ENCODE peak calls at places on chromosomes 11 and 22, in ten cellular contexts. V is H1; Y is thoracic aorta; W is astrocyte; Z is heart left ventricle; K is bronchial epithelial cell; I is choroid plexus epithelial cell; S is left ventricle myocardium inferior; D is H9; T is activated CD8-positive, alpha-beta T cell treated with anti-CD3 and anti-CD28 coated beads for 36 hours. N is an unnamed sample.

GRCh38 chr22:41971431-41971830 is 2.2 kb downstream of the SEPTIN3 start:
- DNase-seq in K (no peak), V (no peak), W (no peak), I (no peak), Z (no peak), D (no peak), S (no peak), Y (no peak), T (no peak), N (no peak)

GRCh38 chr11:19674831-19675230 is 37.8 kb upstream of the NAV2 start:
- DNase-seq in T (no peak), D (no peak), Y (no peak), W (no peak), I (no peak), Z (no peak), K (no peak), V (no peak), S (no peak), N (no peak)

GRCh38 chr11:6022954-6023353 is 7.6 kb downstream of the OR56A1 start:
- DNase-seq in V (no peak), K (peak; percentile 66), S (no peak), T (peak; percentile 5), I (peak; percentile 58), D (no peak), Z (no peak), W (peak; percentile 11), Y (no peak), N (no peak)

GRCh38 chr11:78838417-78838816 is 263.8 kb upstream of the NARS2 start:
- DNase-seq in Y (no peak), W (no peak), T (no peak), V (no peak), S (no peak), K (peak; percentile 39), I (no peak), D (no peak), Z (no peak), N (no peak)

GRCh38 chr11:47616726-47617416 is 22.7 kb upstream of the C1QTNF4 start:
- DNase-seq in S (no peak), Y (no peak), K (peak; percentile 47), Z (no peak), W (peak; percentile 52), D (peak; percentile 45), I (peak; percentile 94), T (peak; percentile 52), V (no peak), N (peak; percentile 56)

GRCh38 chr11:1348748-1349073 is 39.3 kb upstream of the TOLLIP start:
- DNase-seq in Z (no peak), Y (no peak), W (no peak), V (no peak), S (no peak), D (peak; percentile 25), T (no peak), I (no peak), K (no peak), N (no peak)

GRCh38 chr11:129723964-129724291 is 91.7 kb upstream of the TMEM45B start:
- DNase-seq in Y (no peak), D (no peak), V (no peak), I (no peak), W (no peak), T (no peak), Z (no peak), S (no peak), K (no peak), N (peak; percentile 42)

GRCh38 chr11:46315783-46316563 is 31.3 kb upstream of the DGKZ start:
- DNase-seq in W (no peak), V (no peak), D (no peak), Z (peak; percentile 75), T (no peak), Y (no peak), S (peak; percentile 64), I (no peak), K (no peak), N (no peak)

GRCh38 chr11:39570526-39570925 is 1888.9 kb downstream of the LRRC4C start:
- DNase-seq in Y (no peak), V (no peak), W (peak; percentile 1), Z (no peak), K (no peak), I (no peak), D (no peak), S (no peak), T (no peak), N (no peak)

GRCh38 chr11:87097582-87097981 is 59.8 kb downstream of the TMEM135 start:
- DNase-seq in Y (no peak), W (peak; percentile 4), S (no peak), T (peak; percentile 61), K (peak; percentile 46), D (peak; percentile 55), Z (no peak), I (peak; percentile 69), V (peak; percentile 62), N (peak; percentile 53)

GRCh38 chr11:816433-816779 is 2.3 kb upstream of the PNPLA2 start:
- DNase-seq in K (no peak), T (no peak), V (no peak), S (no peak), I (no peak), D (no peak), Z (no peak), W (no peak), Y (no peak), N (peak; percentile 17)

GRCh38 chr22:41021039-41021654 is 70.0 kb downstream of the RBX1 start:
- DNase-seq in I (no peak), W (no peak), T (peak; percentile 2), V (peak; percentile 59), Y (no peak), D (peak; percentile 42), Z (no peak), K (no peak), S (peak; percentile 14), N (peak; percentile 27)

GRCh38 chr22:33451851-33452469 is 393.8 kb upstream of the SYN3 start:
- DNase-seq in W (no peak), K (no peak), D (no peak), I (peak; percentile 10), Y (no peak), T (no peak), S (no peak), V (no peak), Z (no peak), N (no peak)

GRCh38 chr11:95322546-95322945 is 91.5 kb upstream of the SESN3 start:
- DNase-seq in Z (no peak), S (no peak), K (peak; percentile 72), Y (no peak), I (peak; percentile 66), T (no peak), D (no peak), W (peak; percentile 82), V (no peak), N (no peak)

GRCh38 chr11:69770525-69770924 is 4.6 kb downstream of the FGF4 start:
- DNase-seq in T (no peak), V (no peak), W (no peak), Z (no peak), S (no peak), K (no peak), Y (no peak), D (no peak), I (no peak), N (no peak)

GRCh38 chr11:125886997-125887372 is 483 bp upstream of the HYLS1 start:
- DNase-seq in S (peak; percentile 27), V (no peak), T (peak; percentile 62), K (peak; percentile 47), D (peak; percentile 67), I (peak; percentile 32), W (no peak), Z (peak; percentile 73), Y (no peak), N (peak; percentile 37)

GRCh38 chr11:121534131-121535093 is 81.6 kb upstream of the SORL1-AS1 start:
- DNase-seq in K (peak; percentile 68), Y (no peak), T (no peak), V (no peak), W (no peak), S (no peak), Z (no peak), I (peak; percentile 50), D (no peak), N (peak; percentile 26)
- TF ChIP-seq CTCF in K (peak; percentile 61), Y (peak; percentile 65), T (no peak), V (no peak), W (peak; percentile 29), S (peak; percentile 59), Z (peak; percentile 51), I (peak; percentile 63), D (no peak), N (no peak)

DNA sequence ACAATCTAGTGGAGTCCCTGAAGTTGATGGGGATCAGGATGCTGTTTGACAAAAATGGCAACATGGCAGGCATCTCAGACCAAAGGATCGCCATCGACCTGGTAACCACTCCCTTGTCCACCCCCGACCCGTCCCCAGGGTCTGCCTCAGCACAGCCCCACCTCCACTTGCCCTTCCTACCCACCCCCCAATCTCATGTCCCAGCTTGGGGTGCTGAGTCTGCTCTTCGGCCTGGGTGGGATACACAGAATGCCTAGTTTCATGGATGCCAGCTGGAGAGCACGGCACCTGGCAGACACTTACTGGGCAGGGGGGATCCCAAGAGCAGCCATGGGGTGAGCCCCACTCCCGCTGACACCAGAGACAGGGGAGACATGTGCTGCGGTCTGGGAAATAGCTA is 12.1 kb downstream of the SERPIND1 start:
- DNase-seq in D (no peak), V (no peak), Y (no peak), I (no peak), S (no peak), K (no peak), T (no peak), W (no peak), Z (no peak), N (no peak)
- TF ChIP-seq CTCF in D (no peak), V (no peak), Y (no peak), I (no peak), S (no peak), K (no peak), T (no peak), W (no peak), Z (no peak), N (no peak)

GRCh38 chr11:124837491-124837856 is 27.8 kb upstream of the ROBO3 start:
- DNase-seq in Z (no peak), T (peak; percentile 19), D (peak; percentile 46), I (peak; percentile 94), K (peak; percentile 84), V (peak; percentile 52), S (no peak), Y (no peak), W (peak; percentile 82), N (no peak)
- TF ChIP-seq CTCF in Z (no peak), T (peak; percentile 32), D (no peak), I (peak; percentile 77), K (peak; percentile 64), V (peak; percentile 71), S (no peak), Y (no peak), W (peak; percentile 71), N (no peak)

DNA sequence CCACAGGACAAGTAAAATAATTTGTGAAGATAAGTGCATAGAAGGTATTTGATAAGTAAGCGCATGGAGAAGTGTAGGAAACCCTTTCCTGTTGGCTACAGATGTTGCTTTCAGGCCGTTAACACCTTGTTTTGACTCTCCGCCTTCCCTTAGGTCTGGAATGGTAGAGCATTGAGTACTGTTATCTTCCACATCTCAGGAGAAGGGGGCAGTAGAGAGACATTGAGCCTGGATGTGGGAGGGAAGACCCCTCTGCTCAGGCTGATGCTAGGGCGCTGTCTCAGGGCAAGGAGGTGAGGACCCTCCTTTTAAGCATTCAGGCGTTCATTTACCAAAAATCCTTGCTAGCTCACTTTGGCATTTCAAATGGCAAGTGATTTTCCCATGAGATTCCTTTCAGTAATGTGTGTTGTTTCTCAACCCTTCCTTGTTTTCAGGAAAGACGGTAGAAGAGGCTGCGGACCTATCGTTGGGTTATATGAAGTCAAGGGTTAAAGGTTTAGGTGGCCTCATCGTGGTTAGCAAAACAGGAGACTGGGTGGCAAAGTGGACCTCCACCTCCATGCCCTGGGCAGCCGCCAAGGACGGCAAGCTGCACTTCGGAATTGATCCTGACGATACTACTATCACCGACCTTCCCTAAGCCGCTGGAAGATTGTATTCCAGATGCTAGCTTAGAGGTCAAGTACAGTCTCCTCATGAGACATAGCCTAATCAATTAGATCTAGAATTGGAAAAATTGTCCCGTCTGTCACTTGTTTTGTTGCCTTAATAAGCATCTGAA is 27.0 kb upstream of the SCGB1A1 start:
- DNase-seq in I (no peak), K (no peak), D (no peak), S (no peak), W (no peak), T (no peak), V (no peak), Y (no peak), Z (no peak), N (no peak)
- TF ChIP-seq CTCF in I (peak; percentile 39), K (peak; percentile 7), D (peak; percentile 61), S (no peak), W (no peak), T (no peak), V (peak; percentile 51), Y (no peak), Z (no peak), N (no peak)